ENCODE peak calls at places on chromosomes 16 and 17, in seven cellular contexts. E is K562, T is HCT116, G is NT2/D1, I is HepG2, V is SK-N-SH, Y is H1. L is an unnamed sample.

GRCh38 chr17:47203984-47204721 is 5.0 kb upstream of the MYL4 start:
- DNase-seq in E (no peak), T (no peak), G (no peak), I (no peak), V (no peak), Y (no peak), L (no peak)

GRCh38 chr17:82881900-82882714 is 42.3 kb upstream of the ZNF750 start:
- DNase-seq in E (no peak), T (no peak), G (no peak), I (peak; percentile 74), V (no peak), Y (no peak), L (no peak)

GRCh38 chr16:51139568-51139967 is 11.5 kb downstream of the SALL1 start:
- DNase-seq in E (no peak), T (no peak), G (no peak), I (no peak), V (no peak), Y (peak; percentile 23), L (no peak)

GRCh38 chr16:50497592-50497991 is 50.6 kb upstream of the NKD1 start:
- DNase-seq in E (no peak), T (no peak), G (no peak), I (peak; percentile 57), V (no peak), Y (no peak), L (no peak)

GRCh38 chr17:35841505-35841904 is 27.2 kb downstream of the HEATR9 start:
- DNase-seq in E (no peak), T (no peak), G (no peak), I (no peak), V (no peak), Y (no peak), L (no peak)

GRCh38 chr17:48542956-48543853 is 1.7 kb downstream of the HOXB2 start:
- DNase-seq in E (peak; percentile 63), T (no peak), G (no peak), I (no peak), V (peak; percentile 66), Y (peak; percentile 84), L (no peak)

GRCh38 chr16:61812251-61812650 is 224.0 kb downstream of the CDH8 start:
- DNase-seq in E (no peak), T (no peak), G (peak; percentile 50), I (no peak), V (no peak), Y (no peak), L (no peak)

GRCh38 chr17:21295036-21295952 is 10.8 kb downstream of the MAP2K3 start:
- DNase-seq in E (no peak), T (no peak), G (no peak), I (no peak), V (peak; percentile 79), Y (no peak), L (no peak)

GRCh38 chr16:80107900-80108299 is 432.9 kb upstream of the DYNLRB2 start:
- DNase-seq in E (no peak), T (no peak), G (no peak), I (no peak), V (no peak), Y (no peak), L (no peak)

GRCh38 chr17:29722411-29723198 is 99.9 kb upstream of the CORO6 start:
- DNase-seq in E (peak; percentile 29), T (no peak), G (no peak), I (no peak), V (peak; percentile 39), Y (no peak), L (peak; percentile 96)

GRCh38 chr16:65634291-65634690 is 512.4 kb upstream of the CDH11 start:
- DNase-seq in E (no peak), T (no peak), G (no peak), I (no peak), V (peak; percentile 8), Y (no peak), L (no peak)

GRCh38 chr17:65254166-65254565 is 117.0 kb downstream of the RGS9 start:
- DNase-seq in E (no peak), T (no peak), G (no peak), I (peak; percentile 32), V (no peak), Y (no peak), L (no peak)

GRCh38 chr16:75064403-75065148 is 52.0 kb downstream of the LDHD start:
- DNase-seq in E (no peak), T (no peak), G (no peak), I (peak; percentile 83), V (no peak), Y (no peak), L (no peak)

GRCh38 chr17:50845260-50846147 is 10.1 kb downstream of the WFIKKN2 start:
- DNase-seq in E (no peak), T (no peak), G (no peak), I (no peak), V (no peak), Y (no peak), L (no peak)

GRCh38 chr16:3514621-3515020 is 13.8 kb downstream of the CLUAP1 start:
- DNase-seq in E (no peak), T (no peak), G (no peak), I (no peak), V (no peak), Y (no peak), L (no peak)

GRCh38 chr17:71361691-71362450 is 758.9 kb upstream of the SOX9 start:
- DNase-seq in E (no peak), T (no peak), G (no peak), I (no peak), V (no peak), Y (no peak), L (no peak)

GRCh38 chr16:72434159-72434558 is 262.2 kb upstream of the PMFBP1 start:
- DNase-seq in E (no peak), T (peak; percentile 43), G (peak; percentile 3), I (no peak), V (no peak), Y (no peak), L (no peak)

GRCh38 chr16:12089492-12090161 is 113.1 kb downstream of the SNX29 start:
- DNase-seq in E (peak; percentile 51), T (peak; percentile 12), G (no peak), I (peak; percentile 48), V (no peak), Y (peak; percentile 66), L (no peak)

GRCh38 chr17:83055911-83056582 is 23.4 kb upstream of the METRNL start:
- DNase-seq in E (no peak), T (no peak), G (no peak), I (peak; percentile 45), V (no peak), Y (peak; percentile 11), L (no peak)

GRCh38 chr16:57619606-57620315 is 8.7 kb upstream of the ADGRG1 start:
- DNase-seq in E (no peak), T (no peak), G (no peak), I (peak; percentile 46), V (no peak), Y (peak; percentile 47), L (no peak)

GRCh38 chr16:3086596-3087242 is 12.4 kb downstream of the ZSCAN10 start:
- DNase-seq in E (no peak), T (no peak), G (no peak), I (peak; percentile 42), V (no peak), Y (no peak), L (no peak)

GRCh38 chr17:69235338-69236058 is 6.9 kb upstream of the ABCA10 start:
- DNase-seq in E (peak; percentile 84), T (peak; percentile 89), G (peak; percentile 73), I (peak; percentile 88), V (peak; percentile 61), Y (peak; percentile 91), L (peak; percentile 79)

GRCh38 chr17:77257169-77257568 is 116.4 kb downstream of the SEC14L1 start:
- DNase-seq in E (no peak), T (no peak), G (no peak), I (no peak), V (no peak), Y (no peak), L (no peak)

GRCh38 chr17:32928527-32929287 is 754 bp downstream of the TMEM98 start:
- DNase-seq in E (no peak), T (no peak), G (no peak), I (no peak), V (no peak), Y (no peak), L (no peak)

GRCh38 chr17:36722121-36722902 is 120.9 kb downstream of the MRM1 start:
- DNase-seq in E (peak; percentile 97), T (no peak), G (no peak), I (no peak), V (no peak), Y (peak; percentile 83), L (no peak)

GRCh38 chr17:66837226-66837625 is 2.3 kb downstream of the CACNG5 start:
- DNase-seq in E (no peak), T (no peak), G (no peak), I (no peak), V (no peak), Y (no peak), L (no peak)
- TF ChIP-seq YY1 in E (no peak), T (no peak), G (no peak), I (no peak), V (no peak), Y (no peak), L (no peak)

DNA sequence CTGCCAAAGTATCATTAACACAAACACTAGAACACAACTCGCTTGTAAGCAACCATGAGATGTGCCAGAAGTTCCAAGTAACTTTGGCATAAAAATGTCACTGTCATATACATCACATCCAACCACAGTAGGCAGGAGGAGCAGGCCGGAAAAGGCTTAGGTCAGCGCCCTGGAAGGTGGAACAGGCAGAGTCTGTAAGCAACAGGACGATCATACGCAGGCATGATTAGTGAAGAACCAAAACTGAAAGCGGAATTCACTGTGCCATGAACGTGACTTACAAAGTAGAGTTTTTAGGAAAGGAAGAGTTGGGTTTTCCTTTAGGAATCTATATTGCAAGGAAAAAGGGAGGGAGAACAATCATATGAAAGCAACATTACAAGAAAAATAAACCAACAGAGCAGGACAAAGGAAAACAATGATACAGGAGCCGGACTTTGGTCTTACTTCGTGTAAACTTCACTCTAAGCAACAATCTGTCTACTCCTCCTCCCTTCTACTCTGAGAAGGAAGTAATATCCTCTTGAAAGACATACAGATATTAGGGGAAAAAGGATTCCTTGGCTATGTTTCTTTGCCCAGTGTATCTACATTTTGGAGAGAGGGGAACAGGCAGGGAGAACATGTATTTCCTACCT is 52.2 kb downstream of the YWHAE start:
- DNase-seq in E (no peak), T (no peak), G (no peak), I (no peak), V (no peak), Y (no peak), L (no peak)
- TF ChIP-seq YY1 in E (no peak), T (no peak), G (no peak), I (no peak), V (no peak), Y (no peak), L (no peak)

GRCh38 chr16:67196881-67197280 is 2.0 kb upstream of the ELMO3 start:
- DNase-seq in E (no peak), T (no peak), G (no peak), I (no peak), V (no peak), Y (no peak), L (no peak)
- TF ChIP-seq YY1 in E (no peak), T (no peak), G (no peak), I (no peak), V (no peak), Y (no peak), L (no peak)

DNA sequence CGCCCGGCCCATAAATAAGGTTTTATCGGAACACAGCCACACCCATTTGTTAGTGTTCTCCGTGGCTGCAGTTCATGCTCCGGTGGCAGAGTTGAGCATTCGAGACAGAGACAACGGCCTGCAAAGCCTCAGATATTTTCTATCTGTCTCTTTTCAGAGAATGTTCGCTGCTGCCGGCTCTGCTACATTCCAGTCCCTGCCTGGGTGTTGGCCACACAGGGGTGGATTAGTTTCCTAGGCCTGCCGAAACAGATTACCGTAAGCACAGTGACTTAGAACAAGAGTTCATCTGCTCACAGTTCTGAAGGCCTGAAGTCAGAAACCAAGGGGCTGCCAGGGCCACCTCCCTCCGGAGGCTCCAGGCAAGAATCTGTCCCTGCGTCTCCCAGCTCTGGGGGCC is 19.1 kb upstream of the GSG1L start:
- DNase-seq in E (peak; percentile 28), T (no peak), G (no peak), I (no peak), V (no peak), Y (no peak), L (no peak)
- TF ChIP-seq YY1 in E (no peak), T (no peak), G (no peak), I (no peak), V (no peak), Y (no peak), L (no peak)

L was measured in GM12878.